ENCODE peak calls at places on chromosome 2, in four cellular contexts. W, S, T and L are unnamed samples.
A peak's percentile ranks its signal among the peaks of the same experiment; 100 is the strongest.

GRCh38 chr2:158575051-158575635 is 118.4 kb downstream of the PKP4 start:
- DNase-seq in W (no peak), S (no peak), T (no peak), L (no peak)

GRCh38 chr2:163591461-163591860 is 144.3 kb downstream of the FIGN start:
- DNase-seq in W (no peak), S (no peak), T (no peak), L (no peak)

GRCh38 chr2:16861154-16861929 is 195.7 kb upstream of the CYRIA start:
- DNase-seq in W (no peak), S (no peak), T (no peak), L (no peak)

GRCh38 chr2:201130524-201131186 is 14.7 kb downstream of the CFLAR start:
- DNase-seq in W (no peak), S (no peak), T (no peak), L (no peak)

GRCh38 chr2:147096671-147097070 is 748.2 kb upstream of the ACVR2A start:
- DNase-seq in W (no peak), S (no peak), T (no peak), L (no peak)

GRCh38 chr2:188132385-188132784 is 159.3 kb upstream of the GULP1 start:
- DNase-seq in W (peak; percentile 10), S (no peak), T (peak; percentile 49), L (no peak)

GRCh38 chr2:138723588-138723987 is 56.6 kb downstream of the NXPH2 start:
- DNase-seq in W (no peak), S (no peak), T (no peak), L (no peak)

GRCh38 chr2:36449943-36450392 is 94.4 kb downstream of the CRIM1 start:
- DNase-seq in W (no peak), S (no peak), T (no peak), L (no peak)

GRCh38 chr2:67600946-67601345 is 203.8 kb downstream of the ETAA1 start:
- DNase-seq in W (no peak), S (no peak), T (no peak), L (no peak)

GRCh38 chr2:3730646-3731045 is 27.3 kb downstream of the DCDC2C start:
- DNase-seq in W (no peak), S (no peak), T (no peak), L (no peak)

GRCh38 chr2:207770602-207771404 is 1.1 kb upstream of the FZD5 start:
- DNase-seq in W (no peak), S (no peak), T (no peak), L (peak; percentile 54)

GRCh38 chr2:37643102-37644078 is 28.1 kb downstream of the CDC42EP3 start:
- DNase-seq in W (no peak), S (no peak), T (no peak), L (no peak)

GRCh38 chr2:5022056-5022455 is 670.1 kb upstream of the SOX11 start:
- DNase-seq in W (no peak), S (no peak), T (no peak), L (no peak)

GRCh38 chr2:238728322-238729260 is 119.3 kb upstream of the TWIST2 start:
- DNase-seq in W (peak; percentile 44), S (no peak), T (no peak), L (no peak)

GRCh38 chr2:208501217-208501616 is 94.6 kb downstream of the PTH2R start:
- DNase-seq in W (peak; percentile 50), S (peak; percentile 35), T (no peak), L (peak; percentile 64)